ENCODE peak calls at places on chromosomes 2 and 18, in five cellular contexts. H is CD8-positive, alpha-beta memory T cell; X is uterus; T is aorta; M is pancreas. E is an unnamed sample.

GRCh38 chr2:191301971-191302370 is 56.8 kb downstream of the MYO1B start:
- DNase-seq in M (no peak), H (no peak), X (no peak), T (no peak), E (no peak)

GRCh38 chr18:21958256-21958655 is 211.1 kb upstream of the GATA6 start:
- DNase-seq in X (no peak), M (no peak), H (no peak), T (no peak), E (no peak)

GRCh38 chr2:17878222-17879136 is at the start of gene KCNS3:
- DNase-seq in T (peak; percentile 81), M (peak; percentile 54), X (no peak), H (no peak), E (peak; percentile 64)

GRCh38 chr2:221791840-221792239 is 219.7 kb upstream of the EPHA4 start:
- DNase-seq in M (no peak), T (no peak), X (no peak), H (no peak), E (no peak)

GRCh38 chr2:44945676-44946427 is 4.3 kb downstream of the SIX3 start:
- DNase-seq in M (no peak), H (no peak), X (no peak), T (no peak), E (no peak)

GRCh38 chr2:226802573-226802972 is 3.0 kb upstream of the IRS1 start:
- DNase-seq in X (peak; percentile 28), T (no peak), H (peak; percentile 53), M (peak; percentile 18), E (no peak)

GRCh38 chr2:98701230-98701629 is 29.7 kb downstream of the MGAT4A start:
- DNase-seq in H (no peak), M (no peak), X (no peak), T (no peak), E (no peak)

GRCh38 chr2:108625186-108625827 is 91.0 kb downstream of the LIMS1 start:
- DNase-seq in H (no peak), X (no peak), T (no peak), M (no peak), E (no peak)

GRCh38 chr18:79522451-79523220 is 126.9 kb downstream of the NFATC1 start:
- DNase-seq in X (no peak), H (peak; percentile 63), M (peak; percentile 4), T (peak; percentile 61), E (no peak)

GRCh38 chr2:98122524-98122923 is 35.6 kb downstream of the VWA3B start:
- DNase-seq in M (no peak), T (no peak), X (no peak), H (no peak), E (no peak)

GRCh38 chr2:41414486-41415230 is 633.2 kb upstream of the PKDCC start:
- DNase-seq in M (no peak), T (no peak), X (no peak), H (no peak), E (no peak)

GRCh38 chr2:207801259-207801658 is 31.6 kb upstream of the FZD5 start:
- DNase-seq in T (no peak), H (no peak), M (no peak), X (no peak), E (no peak)

GRCh38 chr2:110804915-110805314 is 72.5 kb downstream of the ACOXL start:
- DNase-seq in T (no peak), M (no peak), X (no peak), H (peak; percentile 58), E (no peak)

GRCh38 chr2:231036131-231036530 is 1.2 kb upstream of the C2orf72 start:
- DNase-seq in X (no peak), T (no peak), H (no peak), M (no peak), E (no peak)

GRCh38 chr2:204678031-204678430 is 132.8 kb downstream of the PARD3B start:
- DNase-seq in H (no peak), X (no peak), M (no peak), T (no peak), E (no peak)

GRCh38 chr18:36662000-36662399 is 166.8 kb downstream of the TPGS2 start:
- DNase-seq in H (no peak), X (no peak), M (no peak), T (no peak), E (no peak)

GRCh38 chr18:22417496-22418188 is at the start of gene CTAGE1:
- DNase-seq in M (no peak), T (no peak), X (no peak), H (no peak), E (no peak)

GRCh38 chr18:22613788-22614187 is 196.1 kb upstream of the CTAGE1 start:
- DNase-seq in T (no peak), M (no peak), X (no peak), H (no peak), E (no peak)

GRCh38 chr2:182187130-182187529 is 201.5 kb downstream of the PPP1R1C start:
- DNase-seq in M (no peak), T (no peak), H (no peak), X (no peak), E (no peak)

GRCh38 chr2:172613610-172614231 is 57.8 kb downstream of the PDK1 start:
- DNase-seq in X (no peak), H (no peak), T (no peak), M (no peak), E (no peak)

GRCh38 chr2:200637886-200638285 is 52.1 kb downstream of the AOX1 start:
- DNase-seq in H (no peak), T (no peak), X (no peak), M (no peak), E (no peak)

GRCh38 chr2:212931271-212931670 is 220.1 kb downstream of the IKZF2 start:
- DNase-seq in H (no peak), T (no peak), M (no peak), X (no peak), E (no peak)

GRCh38 chr2:2691419-2691818 is 360.3 kb upstream of the MYT1L start:
- DNase-seq in T (no peak), X (no peak), M (no peak), H (no peak), E (no peak)

GRCh38 chr18:62399781-62400308 is 74.7 kb downstream of the TNFRSF11A start:
- DNase-seq in M (no peak), X (no peak), T (no peak), H (no peak), E (no peak)

GRCh38 chr2:43648979-43649701 is 12.1 kb downstream of the PLEKHH2 start:
- DNase-seq in X (no peak), M (no peak), H (no peak), T (no peak), E (no peak)

GRCh38 chr18:46759885-46760284 is 3.0 kb upstream of the ST8SIA5 start:
- DNase-seq in T (no peak), X (no peak), M (no peak), H (no peak), E (no peak)

GRCh38 chr2:223526106-223526505 is 76.1 kb downstream of the SCG2 start:
- DNase-seq in T (no peak), X (no peak), M (no peak), H (no peak), E (no peak)

GRCh38 chr2:234426616-234427015 is 70.3 kb downstream of the ARL4C start:
- DNase-seq in T (no peak), X (no peak), H (peak; percentile 13), M (no peak), E (no peak)

GRCh38 chr2:234423884-234424283 is 73.0 kb downstream of the ARL4C start:
- DNase-seq in H (peak; percentile 17), X (no peak), T (no peak), M (no peak), E (no peak)

GRCh38 chr2:234425923-234426603 is 70.8 kb downstream of the ARL4C start:
- DNase-seq in T (no peak), H (peak; percentile 91), M (no peak), X (no peak), E (no peak)

GRCh38 chr2:234429265-234429664 is 67.6 kb downstream of the ARL4C start:
- DNase-seq in X (no peak), T (no peak), M (no peak), H (no peak), E (no peak)

GRCh38 chr2:234427081-234428058 is 69.5 kb downstream of the ARL4C start:
- DNase-seq in H (peak; percentile 44), T (no peak), M (no peak), X (no peak), E (no peak)
- H3K27ac ChIP-seq in H (peak overlapping the region; percentile 84), T (no peak overlapping the region), M (peak overlapping the region; percentile 37), X (no peak overlapping the region), E (no peak overlapping the region)

DNA sequence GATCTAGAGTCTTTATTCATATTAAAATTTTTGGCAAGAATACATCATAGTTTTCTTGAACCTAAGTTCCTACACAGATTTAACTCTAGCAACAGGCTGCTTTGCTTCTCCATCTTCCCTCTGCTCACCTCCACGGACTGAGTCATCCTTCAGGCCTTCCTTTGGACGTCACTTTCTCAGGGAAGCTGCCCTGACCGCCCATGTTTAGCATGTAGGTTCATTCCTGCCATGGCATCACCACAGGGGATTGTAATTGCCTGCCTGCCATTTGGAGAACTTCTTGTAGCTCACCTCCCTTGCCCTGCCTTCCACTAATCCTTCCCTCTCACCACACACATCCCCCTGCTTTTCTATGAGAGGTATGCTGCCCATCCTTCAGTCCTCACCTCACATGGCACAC is 43.9 kb upstream of the B3GNT2 start:
- DNase-seq in M (no peak), H (no peak), T (no peak), X (no peak), E (no peak)
- H3K27ac ChIP-seq in M (no peak overlapping the region), H (no peak overlapping the region), T (no peak overlapping the region), X (no peak overlapping the region), E (no peak overlapping the region)

GRCh38 chr2:38439226-38439612 is 62.1 kb upstream of the ATL2 start:
- DNase-seq in X (no peak), H (no peak), M (no peak), T (no peak), E (no peak)

GRCh38 chr2:38439807-38440300 is 62.8 kb upstream of the ATL2 start:
- DNase-seq in M (no peak), X (no peak), H (no peak), T (no peak), E (no peak)

GRCh38 chr2:38440655-38441054 is 63.6 kb upstream of the ATL2 start:
- DNase-seq in T (no peak), M (no peak), H (no peak), X (no peak), E (no peak)

GRCh38 chr2:38438133-38438532 is 61.1 kb upstream of the ATL2 start:
- DNase-seq in X (no peak), M (no peak), H (no peak), T (no peak), E (no peak)

GRCh38 chr2:38438536-38439225 is 61.6 kb upstream of the ATL2 start:
- DNase-seq in M (no peak), H (no peak), T (no peak), X (no peak), E (no peak)
- H3K27ac ChIP-seq in M (peak overlapping the region; percentile 50), H (no peak overlapping the region), T (no peak overlapping the region), X (no peak overlapping the region), E (no peak overlapping the region)

GRCh38 chr2:36450466-36451196 is 95.1 kb downstream of the CRIM1 start:
- DNase-seq in X (peak; percentile 35), M (no peak), H (no peak), T (no peak), E (no peak)

GRCh38 chr2:36451512-36451911 is 95.9 kb downstream of the CRIM1 start:
- DNase-seq in M (no peak), X (no peak), T (no peak), H (no peak), E (no peak)

GRCh38 chr2:36452279-36452678 is 96.7 kb downstream of the CRIM1 start:
- DNase-seq in H (no peak), T (no peak), M (no peak), X (no peak), E (no peak)

GRCh38 chr2:36449213-36449612 is 93.6 kb downstream of the CRIM1 start:
- DNase-seq in H (no peak), X (no peak), T (no peak), M (no peak), E (no peak)

GRCh38 chr2:36449943-36450392 is 94.4 kb downstream of the CRIM1 start:
- DNase-seq in H (no peak), X (no peak), T (no peak), M (no peak), E (no peak)
- H3K27ac ChIP-seq in H (no peak overlapping the region), X (peak overlapping the region; percentile 62), T (peak overlapping the region; percentile 85), M (peak overlapping the region; percentile 1), E (no peak overlapping the region)